ENCODE peak calls at places on chromosomes 5 and 9, in four cellular contexts. One of them, this sample, is unnamed.
A peak's percentile ranks its signal among the peaks of the same experiment; 100 is the strongest.

GRCh38 chr5:60489377-60489776 is 210.6 kb downstream of the DEPDC1B start:
- DNase-seq in OCI-LY7: no peak
- DNase-seq in astrocyte of the spinal cord: no peak
- DNase-seq in left ventricle myocardium inferior: no peak
- DNase-seq in this sample: no peak

GRCh38 chr5:172342907-172343306 is 59.3 kb upstream of the UBTD2 start:
- DNase-seq in left ventricle myocardium inferior: no peak
- DNase-seq in astrocyte of the spinal cord: no peak
- DNase-seq in OCI-LY7: no peak
- DNase-seq in this sample: no peak

GRCh38 chr5:72268753-72269410 is 51.2 kb downstream of the MRPS27 start:
- DNase-seq in OCI-LY7: peak; percentile 62
- DNase-seq in astrocyte of the spinal cord: peak; percentile 47
- DNase-seq in left ventricle myocardium inferior: no peak
- DNase-seq in this sample: no peak

GRCh38 chr5:128413356-128413755 is 124.7 kb downstream of the FBN2 start:
- DNase-seq in left ventricle myocardium inferior: no peak
- DNase-seq in OCI-LY7: no peak
- DNase-seq in astrocyte of the spinal cord: peak; percentile 46
- DNase-seq in this sample: no peak

GRCh38 chr5:109921735-109922395 is 232.1 kb downstream of the MAN2A1 start:
- DNase-seq in astrocyte of the spinal cord: no peak
- DNase-seq in left ventricle myocardium inferior: peak; percentile 60
- DNase-seq in OCI-LY7: peak; percentile 93
- DNase-seq in this sample: peak; percentile 97

GRCh38 chr5:149471406-149472183 is 79.6 kb downstream of the CSNK1A1 start:
- DNase-seq in astrocyte of the spinal cord: peak; percentile 64
- DNase-seq in OCI-LY7: no peak
- DNase-seq in left ventricle myocardium inferior: peak; percentile 38
- DNase-seq in this sample: no peak

GRCh38 chr5:98906756-98907355 is 22.0 kb downstream of the CHD1 start:
- DNase-seq in left ventricle myocardium inferior: no peak
- DNase-seq in astrocyte of the spinal cord: no peak
- DNase-seq in OCI-LY7: no peak
- DNase-seq in this sample: no peak

GRCh38 chr5:32223972-32224608 is 50.0 kb upstream of the GOLPH3 start:
- DNase-seq in OCI-LY7: no peak
- DNase-seq in astrocyte of the spinal cord: peak; percentile 47
- DNase-seq in left ventricle myocardium inferior: no peak
- DNase-seq in this sample: peak; percentile 77

GRCh38 chr9:85310531-85311070 is 431.2 kb downstream of the AGTPBP1 start:
- DNase-seq in left ventricle myocardium inferior: no peak
- DNase-seq in astrocyte of the spinal cord: no peak
- DNase-seq in OCI-LY7: no peak
- DNase-seq in this sample: no peak

GRCh38 chr5:9924614-9925013 is 294.5 kb upstream of the TAS2R1 start:
- DNase-seq in left ventricle myocardium inferior: no peak
- DNase-seq in OCI-LY7: no peak
- DNase-seq in astrocyte of the spinal cord: peak; percentile 96
- DNase-seq in this sample: peak; percentile 88

GRCh38 chr9:131411719-131412681 is 18.1 kb downstream of the PRRC2B start:
- DNase-seq in OCI-LY7: no peak
- DNase-seq in left ventricle myocardium inferior: no peak
- DNase-seq in astrocyte of the spinal cord: no peak
- DNase-seq in this sample: no peak

GRCh38 chr9:18268381-18268780 is 205.6 kb upstream of the ADAMTSL1 start:
- DNase-seq in OCI-LY7: no peak
- DNase-seq in astrocyte of the spinal cord: peak; percentile 80
- DNase-seq in left ventricle myocardium inferior: no peak
- DNase-seq in this sample: no peak

GRCh38 chr5:74562116-74562515 is 78.4 kb downstream of the ENC1 start:
- DNase-seq in OCI-LY7: no peak
- DNase-seq in astrocyte of the spinal cord: peak; percentile 19
- DNase-seq in left ventricle myocardium inferior: no peak
- DNase-seq in this sample: no peak

GRCh38 chr9:112489039-112489546 is 2.5 kb downstream of the KIAA1958 start:
- DNase-seq in left ventricle myocardium inferior: no peak
- DNase-seq in OCI-LY7: no peak
- DNase-seq in astrocyte of the spinal cord: no peak
- DNase-seq in this sample: no peak

GRCh38 chr5:42321800-42322199 is 101.4 kb upstream of the GHR start:
- DNase-seq in astrocyte of the spinal cord: no peak
- DNase-seq in OCI-LY7: no peak
- DNase-seq in left ventricle myocardium inferior: no peak
- DNase-seq in this sample: no peak

GRCh38 chr5:4116834-4117233 is 521.2 kb downstream of the IRX1 start:
- DNase-seq in astrocyte of the spinal cord: peak; percentile 12
- DNase-seq in left ventricle myocardium inferior: no peak
- DNase-seq in OCI-LY7: no peak
- DNase-seq in this sample: no peak

GRCh38 chr5:4113426-4113825 is 517.8 kb downstream of the IRX1 start:
- DNase-seq in left ventricle myocardium inferior: no peak
- DNase-seq in astrocyte of the spinal cord: no peak
- DNase-seq in OCI-LY7: no peak
- DNase-seq in this sample: no peak

GRCh38 chr5:4108690-4109089 is 513.1 kb downstream of the IRX1 start:
- DNase-seq in OCI-LY7: no peak
- DNase-seq in astrocyte of the spinal cord: no peak
- DNase-seq in left ventricle myocardium inferior: no peak
- DNase-seq in this sample: no peak

DNA sequence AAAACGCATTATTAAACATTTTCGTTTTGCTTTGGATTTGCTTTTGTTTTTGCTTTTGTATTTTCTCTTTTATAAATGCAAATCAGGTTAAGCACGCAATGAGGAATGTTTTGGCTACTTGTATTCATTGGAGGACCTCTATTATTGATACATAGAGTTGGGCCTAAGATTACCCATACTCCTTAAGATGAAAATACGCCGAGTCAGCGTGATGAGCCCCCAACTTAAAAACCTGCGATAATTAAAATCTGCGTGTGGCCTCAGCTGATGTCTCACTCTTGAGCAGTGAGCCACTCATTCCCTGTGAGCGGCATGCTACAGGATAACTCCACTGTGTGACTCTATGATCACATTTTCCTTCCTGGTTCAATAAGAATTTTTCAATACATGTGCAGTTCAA is 518.3 kb downstream of the IRX1 start:
- DNase-seq in left ventricle myocardium inferior: no peak
- DNase-seq in astrocyte of the spinal cord: no peak
- DNase-seq in OCI-LY7: no peak
- DNase-seq in this sample: no peak
- TF ChIP-seq CTCF in left ventricle myocardium inferior: no peak
- TF ChIP-seq CTCF in astrocyte of the spinal cord: no peak
- TF ChIP-seq CTCF in OCI-LY7: no peak
- TF ChIP-seq CTCF in this sample: no peak

GRCh38 chr9:78438765-78439164 is 141.8 kb downstream of the PSAT1 start:
- DNase-seq in OCI-LY7: no peak
- DNase-seq in left ventricle myocardium inferior: no peak
- DNase-seq in astrocyte of the spinal cord: no peak
- DNase-seq in this sample: no peak

GRCh38 chr9:78441396-78441795 is 144.5 kb downstream of the PSAT1 start:
- DNase-seq in astrocyte of the spinal cord: no peak
- DNase-seq in left ventricle myocardium inferior: no peak
- DNase-seq in OCI-LY7: no peak
- DNase-seq in this sample: no peak

GRCh38 chr9:78437721-78438610 is 141.0 kb downstream of the PSAT1 start:
- DNase-seq in astrocyte of the spinal cord: no peak
- DNase-seq in left ventricle myocardium inferior: no peak
- DNase-seq in OCI-LY7: no peak
- DNase-seq in this sample: peak; percentile 99

GRCh38 chr9:78439866-78440830 is 143.2 kb downstream of the PSAT1 start:
- DNase-seq in left ventricle myocardium inferior: no peak
- DNase-seq in OCI-LY7: no peak
- DNase-seq in astrocyte of the spinal cord: peak; percentile 6
- DNase-seq in this sample: no peak

GRCh38 chr9:78439192-78439865 is 142.4 kb downstream of the PSAT1 start:
- DNase-seq in astrocyte of the spinal cord: peak; percentile 90
- DNase-seq in OCI-LY7: peak; percentile 70
- DNase-seq in left ventricle myocardium inferior: peak; percentile 65
- DNase-seq in this sample: peak; percentile 91
- H3K4me3 ChIP-seq in astrocyte of the spinal cord: peak overlapping the region; percentile 20
- H3K4me3 ChIP-seq in OCI-LY7: no peak overlapping the region
- H3K4me3 ChIP-seq in left ventricle myocardium inferior: peak overlapping the region; percentile 39
- H3K4me3 ChIP-seq in this sample: peak overlapping the region; percentile 30

DNA sequence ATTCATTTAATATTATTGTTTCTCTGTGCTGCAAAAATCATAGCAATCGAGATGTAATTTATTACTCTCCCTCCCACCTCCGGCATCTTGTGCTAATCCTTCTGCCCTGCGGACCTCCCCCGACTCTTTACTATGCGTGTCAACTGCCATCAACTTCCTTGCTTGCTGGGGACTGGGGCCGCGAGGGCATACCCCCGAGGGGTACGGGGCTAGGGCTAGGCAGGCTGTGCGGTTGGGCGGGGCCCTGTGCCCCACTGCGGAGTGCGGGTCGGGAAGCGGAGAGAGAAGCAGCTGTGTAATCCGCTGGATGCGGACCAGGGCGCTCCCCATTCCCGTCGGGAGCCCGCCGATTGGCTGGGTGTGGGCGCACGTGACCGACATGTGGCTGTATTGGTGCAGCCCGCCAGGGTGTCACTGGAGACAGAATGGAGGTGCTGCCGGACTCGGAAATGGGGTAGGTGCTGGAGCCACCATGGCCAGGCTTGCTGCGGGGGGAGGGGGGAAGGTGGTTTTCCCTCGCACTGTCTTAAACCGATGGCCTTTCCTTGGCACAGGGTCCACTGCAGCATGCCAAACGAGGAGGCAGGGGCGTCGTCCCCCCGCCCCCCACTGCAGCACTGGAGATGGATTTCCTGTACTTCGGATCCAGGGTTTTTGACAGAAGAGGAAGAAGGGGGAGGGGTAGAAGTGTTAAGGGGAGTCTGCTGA is at the start of gene APC:
- DNase-seq in OCI-LY7: peak; percentile 88
- DNase-seq in astrocyte of the spinal cord: peak; percentile 90
- DNase-seq in left ventricle myocardium inferior: peak; percentile 96
- DNase-seq in this sample: peak; percentile 52
- TF ChIP-seq CTCF in OCI-LY7: no peak
- TF ChIP-seq CTCF in astrocyte of the spinal cord: no peak
- TF ChIP-seq CTCF in left ventricle myocardium inferior: peak; percentile 41
- TF ChIP-seq CTCF in this sample: no peak

GRCh38 chr5:174733091-174733690 is 8.8 kb downstream of the MSX2 start:
- DNase-seq in OCI-LY7: no peak
- DNase-seq in left ventricle myocardium inferior: no peak
- DNase-seq in astrocyte of the spinal cord: no peak
- DNase-seq in this sample: no peak

GRCh38 chr5:174733836-174734235 is 9.5 kb downstream of the MSX2 start:
- DNase-seq in astrocyte of the spinal cord: no peak
- DNase-seq in left ventricle myocardium inferior: no peak
- DNase-seq in OCI-LY7: no peak
- DNase-seq in this sample: no peak

GRCh38 chr5:174736351-174736721 is 12.0 kb downstream of the MSX2 start:
- DNase-seq in OCI-LY7: no peak
- DNase-seq in left ventricle myocardium inferior: no peak
- DNase-seq in astrocyte of the spinal cord: peak; percentile 24
- DNase-seq in this sample: no peak

GRCh38 chr5:174735498-174736350 is 11.3 kb downstream of the MSX2 start:
- DNase-seq in OCI-LY7: no peak
- DNase-seq in astrocyte of the spinal cord: no peak
- DNase-seq in left ventricle myocardium inferior: no peak
- DNase-seq in this sample: no peak

DNA sequence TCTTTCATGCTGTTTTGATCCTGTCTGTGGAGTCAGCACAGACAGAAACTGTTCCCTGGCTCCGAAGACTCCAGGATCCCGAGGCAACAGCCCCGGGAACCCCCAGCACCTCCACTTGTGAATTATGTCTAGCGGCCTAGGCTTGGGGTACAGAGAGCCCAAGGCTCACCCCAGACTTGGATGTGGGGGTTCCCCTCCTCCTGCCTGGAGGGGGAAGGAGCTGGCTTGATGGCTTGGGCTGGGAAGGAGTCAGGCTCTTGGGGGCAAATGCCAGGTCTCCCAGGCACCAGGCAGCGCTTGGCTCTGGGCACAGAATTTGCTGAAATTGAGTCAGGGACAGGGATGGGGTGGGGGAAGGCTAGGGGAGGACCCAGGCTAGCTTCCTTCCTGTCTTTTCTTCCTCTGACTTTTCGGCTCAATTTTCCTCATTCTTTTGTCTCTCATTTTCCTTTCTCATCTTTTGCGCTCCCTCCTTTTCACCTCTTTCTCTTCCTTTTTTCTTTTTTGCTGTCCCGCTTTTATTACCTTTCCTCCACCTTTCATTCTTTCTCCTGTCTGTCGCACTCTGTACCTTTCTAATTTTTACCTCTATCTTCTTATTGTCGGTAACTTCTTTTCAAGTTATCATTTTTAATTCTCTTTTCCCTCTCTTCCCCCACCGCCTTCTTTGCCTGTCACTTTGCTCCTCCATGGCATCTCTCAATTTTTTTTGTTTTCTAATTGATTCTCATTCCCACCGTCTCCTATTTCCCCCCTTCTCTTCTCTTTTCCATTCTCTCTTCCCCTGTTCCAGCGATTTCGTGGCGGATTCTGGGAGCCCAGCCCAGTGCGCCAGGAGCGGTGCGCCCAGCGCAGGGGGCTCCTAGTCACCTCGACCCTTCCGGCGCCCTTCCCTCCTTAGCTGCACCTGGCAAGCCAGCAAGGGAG is 10.5 kb downstream of the MSX2 start:
- DNase-seq in left ventricle myocardium inferior: no peak
- DNase-seq in OCI-LY7: no peak
- DNase-seq in astrocyte of the spinal cord: no peak
- DNase-seq in this sample: no peak
- H3K4me3 ChIP-seq in left ventricle myocardium inferior: peak overlapping the region; percentile 28
- H3K4me3 ChIP-seq in OCI-LY7: no peak overlapping the region
- H3K4me3 ChIP-seq in astrocyte of the spinal cord: no peak overlapping the region
- H3K4me3 ChIP-seq in this sample: peak overlapping the region; percentile 57

DNA sequence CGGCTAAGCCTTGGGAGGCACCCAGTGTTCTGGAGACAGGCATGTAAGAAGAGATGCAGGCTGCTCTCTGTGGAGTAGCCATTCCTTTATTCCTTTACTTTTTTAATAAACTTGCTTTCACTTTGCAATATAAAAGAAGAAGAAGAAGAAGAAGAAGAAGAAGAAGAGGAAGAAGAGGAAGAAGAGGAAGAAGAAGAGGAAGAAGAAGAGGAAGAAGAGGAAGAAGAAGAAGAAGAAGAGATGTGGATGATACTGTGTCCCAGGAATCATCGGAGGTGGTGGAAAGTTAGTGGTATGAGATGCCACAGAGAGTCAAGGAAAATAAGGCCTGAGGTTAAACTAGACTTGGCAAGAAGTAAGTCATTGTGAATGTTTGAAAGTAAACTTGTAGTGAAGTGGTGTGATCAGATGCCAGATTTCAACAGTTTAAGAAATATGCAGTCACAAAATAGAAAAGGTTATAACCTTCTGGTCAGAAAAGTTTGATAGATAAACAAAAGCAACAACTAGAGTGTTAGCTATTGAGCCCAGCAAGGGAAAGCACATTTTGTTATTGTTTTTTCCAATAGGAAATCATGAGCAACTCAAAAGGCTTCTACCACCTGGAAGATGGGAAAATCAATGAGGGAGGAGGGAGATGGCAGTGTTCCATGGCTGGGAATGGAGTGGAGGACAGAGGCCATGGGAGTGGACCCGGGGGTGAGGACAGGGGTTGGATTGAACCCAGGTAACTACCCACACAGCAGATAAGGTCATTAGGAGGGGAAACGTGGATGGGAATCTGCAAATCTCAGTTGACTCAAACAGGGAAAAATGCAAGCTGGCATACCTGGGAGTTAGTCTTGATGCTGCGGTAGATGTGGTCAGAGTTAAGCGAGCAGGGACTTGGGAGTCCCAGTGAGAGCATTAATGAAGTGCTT is 16.8 kb downstream of the AOPEP start:
- DNase-seq in astrocyte of the spinal cord: no peak
- DNase-seq in left ventricle myocardium inferior: no peak
- DNase-seq in OCI-LY7: no peak
- DNase-seq in this sample: no peak
- TF ChIP-seq CTCF in astrocyte of the spinal cord: no peak
- TF ChIP-seq CTCF in left ventricle myocardium inferior: no peak
- TF ChIP-seq CTCF in OCI-LY7: no peak
- TF ChIP-seq CTCF in this sample: no peak

GRCh38 chr5:63959177-63959982 is 2.9 kb downstream of the HTR1A start:
- DNase-seq in astrocyte of the spinal cord: no peak
- DNase-seq in OCI-LY7: no peak
- DNase-seq in left ventricle myocardium inferior: no peak
- DNase-seq in this sample: no peak
- H3K4me3 ChIP-seq in astrocyte of the spinal cord: no peak overlapping the region
- H3K4me3 ChIP-seq in OCI-LY7: no peak overlapping the region
- H3K4me3 ChIP-seq in left ventricle myocardium inferior: no peak overlapping the region
- H3K4me3 ChIP-seq in this sample: no peak overlapping the region